ENCODE peak calls at places on chromosome 2, in eight cellular contexts. One of them, this sample, is unnamed.

GRCh38 chr2:11534746-11535484 is 1.1 kb downstream of the GREB1 start:
- DNase-seq in OCI-LY7: no peak
- DNase-seq in EL: no peak
- DNase-seq in NCI-H460: no peak
- DNase-seq in caudate nucleus: no peak
- DNase-seq in mesenteric fat pad: no peak
- DNase-seq in nephron progenitor cell: no peak
- DNase-seq in stimulated activated CD4-positive, alpha-beta T cell treated with anti-CD3 and anti-CD28 coated beads, Interleukin-2, amount 100 ng/mL, for 48 hours: peak; percentile 1
- DNase-seq in this sample: no peak

GRCh38 chr2:204033601-204034495 is 97.3 kb downstream of the ICOS start:
- DNase-seq in stimulated activated CD4-positive, alpha-beta T cell treated with anti-CD3 and anti-CD28 coated beads, Interleukin-2, amount 100 ng/mL, for 48 hours: no peak
- DNase-seq in EL: no peak
- DNase-seq in NCI-H460: no peak
- DNase-seq in nephron progenitor cell: no peak
- DNase-seq in mesenteric fat pad: no peak
- DNase-seq in caudate nucleus: no peak
- DNase-seq in OCI-LY7: no peak
- DNase-seq in this sample: no peak

GRCh38 chr2:164599954-164600589 is 21.2 kb downstream of the GRB14 start:
- DNase-seq in NCI-H460: peak; percentile 76
- DNase-seq in caudate nucleus: no peak
- DNase-seq in mesenteric fat pad: no peak
- DNase-seq in EL: peak; percentile 67
- DNase-seq in OCI-LY7: peak; percentile 62
- DNase-seq in nephron progenitor cell: peak; percentile 35
- DNase-seq in stimulated activated CD4-positive, alpha-beta T cell treated with anti-CD3 and anti-CD28 coated beads, Interleukin-2, amount 100 ng/mL, for 48 hours: no peak
- DNase-seq in this sample: peak; percentile 57

GRCh38 chr2:11932896-11933295 is 186.5 kb downstream of the LPIN1 start:
- DNase-seq in nephron progenitor cell: no peak
- DNase-seq in mesenteric fat pad: no peak
- DNase-seq in EL: no peak
- DNase-seq in stimulated activated CD4-positive, alpha-beta T cell treated with anti-CD3 and anti-CD28 coated beads, Interleukin-2, amount 100 ng/mL, for 48 hours: no peak
- DNase-seq in NCI-H460: no peak
- DNase-seq in OCI-LY7: no peak
- DNase-seq in caudate nucleus: no peak
- DNase-seq in this sample: no peak

GRCh38 chr2:136381722-136382633 is 264.0 kb upstream of the CXCR4 start:
- DNase-seq in mesenteric fat pad: no peak
- DNase-seq in OCI-LY7: peak; percentile 96
- DNase-seq in caudate nucleus: no peak
- DNase-seq in NCI-H460: no peak
- DNase-seq in stimulated activated CD4-positive, alpha-beta T cell treated with anti-CD3 and anti-CD28 coated beads, Interleukin-2, amount 100 ng/mL, for 48 hours: peak; percentile 60
- DNase-seq in EL: no peak
- DNase-seq in nephron progenitor cell: no peak
- DNase-seq in this sample: no peak

GRCh38 chr2:217331577-217332139 is 471.8 kb upstream of the TNP1 start:
- DNase-seq in stimulated activated CD4-positive, alpha-beta T cell treated with anti-CD3 and anti-CD28 coated beads, Interleukin-2, amount 100 ng/mL, for 48 hours: no peak
- DNase-seq in OCI-LY7: no peak
- DNase-seq in caudate nucleus: no peak
- DNase-seq in EL: peak; percentile 94
- DNase-seq in NCI-H460: no peak
- DNase-seq in mesenteric fat pad: no peak
- DNase-seq in nephron progenitor cell: peak; percentile 10
- DNase-seq in this sample: no peak

GRCh38 chr2:68653538-68653982 is 10.2 kb downstream of the PROKR1 start:
- DNase-seq in NCI-H460: no peak
- DNase-seq in EL: peak; percentile 62
- DNase-seq in mesenteric fat pad: no peak
- DNase-seq in OCI-LY7: no peak
- DNase-seq in caudate nucleus: no peak
- DNase-seq in nephron progenitor cell: no peak
- DNase-seq in stimulated activated CD4-positive, alpha-beta T cell treated with anti-CD3 and anti-CD28 coated beads, Interleukin-2, amount 100 ng/mL, for 48 hours: peak; percentile 28
- DNase-seq in this sample: no peak

GRCh38 chr2:53403836-53404413 is 363.7 kb upstream of the CHAC2 start:
- DNase-seq in NCI-H460: peak; percentile 33
- DNase-seq in nephron progenitor cell: no peak
- DNase-seq in mesenteric fat pad: no peak
- DNase-seq in caudate nucleus: no peak
- DNase-seq in stimulated activated CD4-positive, alpha-beta T cell treated with anti-CD3 and anti-CD28 coated beads, Interleukin-2, amount 100 ng/mL, for 48 hours: no peak
- DNase-seq in EL: peak; percentile 84
- DNase-seq in OCI-LY7: no peak
- DNase-seq in this sample: no peak

GRCh38 chr2:57759131-57759530 is 287.5 kb upstream of the VRK2 start:
- DNase-seq in stimulated activated CD4-positive, alpha-beta T cell treated with anti-CD3 and anti-CD28 coated beads, Interleukin-2, amount 100 ng/mL, for 48 hours: no peak
- DNase-seq in caudate nucleus: no peak
- DNase-seq in EL: no peak
- DNase-seq in nephron progenitor cell: no peak
- DNase-seq in mesenteric fat pad: no peak
- DNase-seq in NCI-H460: no peak
- DNase-seq in OCI-LY7: no peak
- DNase-seq in this sample: peak; percentile 39

GRCh38 chr2:102703748-102704147 is 58.1 kb upstream of the TMEM182 start:
- DNase-seq in stimulated activated CD4-positive, alpha-beta T cell treated with anti-CD3 and anti-CD28 coated beads, Interleukin-2, amount 100 ng/mL, for 48 hours: no peak
- DNase-seq in EL: peak; percentile 5
- DNase-seq in caudate nucleus: no peak
- DNase-seq in nephron progenitor cell: no peak
- DNase-seq in OCI-LY7: peak; percentile 7
- DNase-seq in NCI-H460: peak; percentile 41
- DNase-seq in mesenteric fat pad: no peak
- DNase-seq in this sample: no peak

GRCh38 chr2:111072220-111072871 is 48.4 kb upstream of the BCL2L11 start:
- DNase-seq in OCI-LY7: no peak
- DNase-seq in caudate nucleus: no peak
- DNase-seq in mesenteric fat pad: no peak
- DNase-seq in EL: peak; percentile 86
- DNase-seq in NCI-H460: no peak
- DNase-seq in nephron progenitor cell: no peak
- DNase-seq in stimulated activated CD4-positive, alpha-beta T cell treated with anti-CD3 and anti-CD28 coated beads, Interleukin-2, amount 100 ng/mL, for 48 hours: no peak
- DNase-seq in this sample: no peak

This sample was measured in NCI-H1048.